ENCODE peak calls at places on chromosomes 13 and 19, in nine cellular contexts. Q is ascending aorta; B is caudate nucleus; U is HFFc6; V is HTR-8/SVneo; C is stimulated activated CD8-positive, alpha-beta memory T cell treated with anti-CD3 and anti-CD28 coated beads, Interleukin-2, amount 100 ng/mL, for 48 hours; X is GM04503; W is hypothalamus; F is stimulated activated CD4-positive, alpha-beta T cell treated with anti-CD3 and anti-CD28 coated beads, Interleukin-1b, Interleukin-23, amount 100 ng/mL, for 1 hour. J is an unnamed sample.

GRCh38 chr19:40365613-40366401 is 17.3 kb downstream of the PLD3 start:
- DNase-seq in C (peak; percentile 50), B (peak; percentile 8), F (peak; percentile 46), W (peak; percentile 67), V (peak; percentile 95), Q (peak; percentile 30), X (no peak), U (no peak), J (peak; percentile 92)

GRCh38 chr19:28883241-28883693 is 329.7 kb downstream of the UQCRFS1 start:
- DNase-seq in B (peak; percentile 40), F (no peak), U (peak; percentile 15), Q (no peak), C (no peak), W (peak; percentile 25), V (no peak), X (no peak), J (no peak)

GRCh38 chr19:35088514-35088913 is 27.1 kb upstream of the FXYD3 start:
- DNase-seq in B (no peak), Q (no peak), V (peak; percentile 87), F (no peak), U (peak; percentile 87), C (no peak), X (peak; percentile 72), W (no peak), J (no peak)

GRCh38 chr13:50513528-50513863 is 330.0 kb downstream of the DLEU7 start:
- DNase-seq in V (no peak), Q (no peak), C (no peak), U (no peak), X (no peak), W (no peak), F (no peak), B (no peak), J (no peak)

GRCh38 chr19:35251456-35251855 is 2.7 kb downstream of the LSR start:
- DNase-seq in V (no peak), Q (no peak), U (no peak), F (no peak), X (no peak), W (no peak), B (no peak), C (no peak), J (no peak)

GRCh38 chr19:24054044-24054935 is 32.7 kb upstream of the ZNF254 start:
- DNase-seq in B (no peak), V (peak; percentile 12), C (no peak), F (no peak), X (peak; percentile 80), Q (no peak), W (no peak), U (peak; percentile 93), J (no peak)

GRCh38 chr19:49847731-49848696 is 2.9 kb upstream of the PTOV1 start:
- DNase-seq in V (peak; percentile 53), X (peak; percentile 64), U (peak; percentile 90), F (no peak), Q (no peak), W (no peak), B (no peak), C (no peak), J (no peak)

GRCh38 chr19:56191115-56191514 is 6.5 kb downstream of the ZSCAN5B start:
- DNase-seq in W (no peak), Q (no peak), X (no peak), U (no peak), V (no peak), F (no peak), C (no peak), B (no peak), J (no peak)

GRCh38 chr13:112161441-112162301 is 94.7 kb downstream of the SOX1 start:
- DNase-seq in X (no peak), W (no peak), V (no peak), B (no peak), C (no peak), Q (no peak), F (no peak), U (no peak), J (no peak)

GRCh38 chr13:107993239-107993948 is 221.9 kb downstream of the LIG4 start:
- DNase-seq in V (no peak), F (no peak), W (no peak), U (no peak), C (no peak), Q (no peak), B (no peak), X (no peak), J (no peak)

GRCh38 chr13:113420833-113421600 is 32.3 kb downstream of the ADPRHL1 start:
- DNase-seq in Q (no peak), V (no peak), F (no peak), U (no peak), C (no peak), B (no peak), X (no peak), W (no peak), J (no peak)

GRCh38 chr13:51130348-51130747 is 19.3 kb upstream of the C13orf42 start:
- DNase-seq in U (no peak), C (no peak), F (no peak), V (no peak), W (no peak), X (no peak), Q (no peak), B (no peak), J (no peak)

GRCh38 chr19:40614595-40615411 is 13.6 kb downstream of the LTBP4 start:
- DNase-seq in W (no peak), X (peak; percentile 86), F (peak; percentile 98), B (no peak), Q (no peak), C (peak; percentile 86), U (peak; percentile 93), V (peak; percentile 28), J (peak; percentile 84)